ENCODE peak calls at places on chromosomes 6 and 20, in six cellular contexts. Y is psoas muscle; O is IMR-90; M is activated gamma-delta T cell treated with anti-CD3 and anti-CD28 coated beads, Interleukin-2, amount 50 U/mL, for 16 hours; C is coronary artery; A is CD4-positive, alpha-beta memory T cell. R is an unnamed sample.

GRCh38 chr6:95240514-95240913 is 336.8 kb upstream of the MANEA start:
- DNase-seq in Y (no peak), O (no peak), M (no peak), C (no peak), A (no peak), R (no peak)

GRCh38 chr6:15522856-15523529 is 139.8 kb downstream of the DTNBP1 start:
- DNase-seq in Y (no peak), O (no peak), M (no peak), C (peak), A (no peak), R (no peak)

GRCh38 chr6:6003334-6004146 is 3.2 kb downstream of the NRN1 start:
- DNase-seq in Y (peak), O (no peak), M (no peak), C (no peak), A (peak), R (no peak)

GRCh38 chr6:7910654-7911344 is at the start of gene TXNDC5:
- DNase-seq in Y (peak), O (peak), M (peak), C (peak), A (peak), R (peak)

GRCh38 chr20:32207211-32207625 is 325 bp downstream of the PLAGL2 start:
- DNase-seq in Y (no peak), O (no peak), M (no peak), C (no peak), A (peak), R (no peak)

GRCh38 chr6:111794716-111795452 is 78.4 kb downstream of the FYN start:
- DNase-seq in Y (no peak), O (no peak), M (no peak), C (no peak), A (no peak), R (no peak)

GRCh38 chr20:47019106-47019824 is 124.6 kb downstream of the EYA2 start:
- DNase-seq in Y (no peak), O (peak), M (no peak), C (no peak), A (no peak), R (no peak)

GRCh38 chr6:85126448-85127178 is 323.3 kb upstream of the NT5E start:
- DNase-seq in Y (peak), O (peak), M (no peak), C (no peak), A (no peak), R (no peak)

GRCh38 chr6:165403006-165403405 is 93.6 kb upstream of the C6orf118 start:
- DNase-seq in Y (no peak), O (no peak), M (no peak), C (no peak), A (no peak), R (no peak)

GRCh38 chr6:113182370-113183141 is 674.6 kb upstream of the MARCKS start:
- DNase-seq in Y (no peak), O (peak), M (no peak), C (no peak), A (no peak), R (no peak)